ENCODE peak calls at places on chromosome 7, in nine cellular contexts. Q, S, J, A, U, X, E, W and I are unnamed samples.

GRCh38 chr7:91164531-91164930 is 99.7 kb upstream of the FZD1 start:
- DNase-seq in Q (no peak), S (no peak), J (no peak), A (peak; percentile 2), U (no peak), X (no peak), E (no peak), W (no peak), I (no peak)

GRCh38 chr7:12244129-12244528 is 33.0 kb downstream of the TMEM106B start:
- DNase-seq in Q (peak; percentile 23), S (peak; percentile 31), J (no peak), A (peak; percentile 9), U (peak; percentile 16), X (peak; percentile 10), E (no peak), W (no peak), I (no peak)

GRCh38 chr7:26090927-26091519 is 61.0 kb upstream of the NFE2L3 start:
- DNase-seq in Q (peak; percentile 59), S (peak; percentile 82), J (no peak), A (peak; percentile 84), U (no peak), X (peak; percentile 45), E (no peak), W (no peak), I (no peak)

GRCh38 chr7:104230606-104231005 is 22.8 kb upstream of the ORC5 start:
- DNase-seq in Q (no peak), S (peak; percentile 67), J (no peak), A (peak; percentile 63), U (no peak), X (no peak), E (no peak), W (no peak), I (no peak)

GRCh38 chr7:44849277-44850210 is 1.7 kb upstream of the H2AZ2 start:
- DNase-seq in Q (no peak), S (peak; percentile 58), J (no peak), A (no peak), U (no peak), X (no peak), E (no peak), W (no peak), I (no peak)

GRCh38 chr7:127035203-127035849 is 217.4 kb downstream of the GRM8 start:
- DNase-seq in Q (no peak), S (no peak), J (no peak), A (no peak), U (no peak), X (no peak), E (no peak), W (no peak), I (no peak)

GRCh38 chr7:35878356-35878755 is 77.5 kb downstream of the SEPTIN7 start:
- DNase-seq in Q (no peak), S (no peak), J (no peak), A (peak; percentile 9), U (no peak), X (no peak), E (no peak), W (no peak), I (no peak)

GRCh38 chr7:131557521-131558385 is 1.3 kb upstream of the PODXL start:
- DNase-seq in Q (no peak), S (no peak), J (no peak), A (no peak), U (no peak), X (no peak), E (peak; percentile 58), W (peak; percentile 65), I (no peak)

GRCh38 chr7:128867842-128868623 is 5.4 kb downstream of the ATP6V1F start:
- DNase-seq in Q (no peak), S (peak; percentile 14), J (no peak), A (no peak), U (no peak), X (no peak), E (no peak), W (no peak), I (no peak)

GRCh38 chr7:74476546-74477095 is 22.9 kb downstream of the GTF2IRD1 start:
- DNase-seq in Q (no peak), S (no peak), J (no peak), A (no peak), U (no peak), X (no peak), E (no peak), W (no peak), I (no peak)

GRCh38 chr7:121752706-121753105 is 120.3 kb upstream of the PTPRZ1 start:
- DNase-seq in Q (peak; percentile 2), S (peak; percentile 29), J (no peak), A (peak; percentile 25), U (no peak), X (no peak), E (no peak), W (no peak), I (no peak)

GRCh38 chr7:6284461-6285360 is 12.3 kb upstream of the CYTH3 start:
- DNase-seq in Q (peak; percentile 77), S (no peak), J (no peak), A (no peak), U (peak; percentile 81), X (peak; percentile 40), E (no peak), W (peak; percentile 62), I (peak; percentile 76)

GRCh38 chr7:18590744-18591340 is 95.3 kb downstream of the HDAC9 start:
- DNase-seq in Q (peak; percentile 27), S (peak; percentile 83), J (no peak), A (peak; percentile 82), U (no peak), X (peak; percentile 11), E (no peak), W (no peak), I (no peak)

GRCh38 chr7:7292608-7293007 is 110.3 kb downstream of the C1GALT1 start:
- DNase-seq in Q (no peak), S (no peak), J (no peak), A (no peak), U (no peak), X (no peak), E (no peak), W (no peak), I (no peak)

GRCh38 chr7:38292442-38292841 is 19.0 kb upstream of the TARP start:
- DNase-seq in Q (no peak), S (no peak), J (no peak), A (no peak), U (no peak), X (no peak), E (no peak), W (no peak), I (no peak)

GRCh38 chr7:20991544-20991943 is 204.9 kb upstream of the SP8 start:
- DNase-seq in Q (no peak), S (no peak), J (no peak), A (no peak), U (no peak), X (no peak), E (no peak), W (no peak), I (no peak)
- TF ChIP-seq CTCF in Q (peak; percentile 37), S (no peak), J (no peak), A (no peak), U (peak; percentile 50), X (no peak), E (no peak), W (no peak), I (peak; percentile 73)

GRCh38 chr7:47490501-47491265 is 91.2 kb downstream of the TNS3 start:
- DNase-seq in Q (no peak), S (no peak), J (no peak), A (no peak), U (no peak), X (no peak), E (no peak), W (no peak), I (peak; percentile 29)

GRCh38 chr7:47488969-47489342 is 93.0 kb downstream of the TNS3 start:
- DNase-seq in Q (no peak), S (no peak), J (no peak), A (no peak), U (no peak), X (no peak), E (no peak), W (no peak), I (no peak)

GRCh38 chr7:47485640-47486435 is 96.1 kb downstream of the TNS3 start:
- DNase-seq in Q (no peak), S (no peak), J (no peak), A (peak; percentile 26), U (peak; percentile 72), X (no peak), E (no peak), W (no peak), I (no peak)

GRCh38 chr7:47489624-47490023 is 92.3 kb downstream of the TNS3 start:
- DNase-seq in Q (no peak), S (no peak), J (no peak), A (no peak), U (no peak), X (no peak), E (no peak), W (no peak), I (peak; percentile 35)

GRCh38 chr7:47488205-47488968 is 93.5 kb downstream of the TNS3 start:
- DNase-seq in Q (no peak), S (no peak), J (no peak), A (peak; percentile 32), U (no peak), X (no peak), E (no peak), W (no peak), I (peak; percentile 16)
- H3K4me1 ChIP-seq in Q (peaks cover 15% of the 10 kb centered on the region), S (peaks cover 26% of the 10 kb centered on the region), J (no peaks in the 10 kb centered on the region), A (peaks cover 11% of the 10 kb centered on the region), U (peaks cover 32% of the 10 kb centered on the region), X (peaks cover 94% of the 10 kb centered on the region), E (peaks cover 53% of the 10 kb centered on the region), W (no peaks in the 10 kb centered on the region), I (no peaks in the 10 kb centered on the region)

DNA sequence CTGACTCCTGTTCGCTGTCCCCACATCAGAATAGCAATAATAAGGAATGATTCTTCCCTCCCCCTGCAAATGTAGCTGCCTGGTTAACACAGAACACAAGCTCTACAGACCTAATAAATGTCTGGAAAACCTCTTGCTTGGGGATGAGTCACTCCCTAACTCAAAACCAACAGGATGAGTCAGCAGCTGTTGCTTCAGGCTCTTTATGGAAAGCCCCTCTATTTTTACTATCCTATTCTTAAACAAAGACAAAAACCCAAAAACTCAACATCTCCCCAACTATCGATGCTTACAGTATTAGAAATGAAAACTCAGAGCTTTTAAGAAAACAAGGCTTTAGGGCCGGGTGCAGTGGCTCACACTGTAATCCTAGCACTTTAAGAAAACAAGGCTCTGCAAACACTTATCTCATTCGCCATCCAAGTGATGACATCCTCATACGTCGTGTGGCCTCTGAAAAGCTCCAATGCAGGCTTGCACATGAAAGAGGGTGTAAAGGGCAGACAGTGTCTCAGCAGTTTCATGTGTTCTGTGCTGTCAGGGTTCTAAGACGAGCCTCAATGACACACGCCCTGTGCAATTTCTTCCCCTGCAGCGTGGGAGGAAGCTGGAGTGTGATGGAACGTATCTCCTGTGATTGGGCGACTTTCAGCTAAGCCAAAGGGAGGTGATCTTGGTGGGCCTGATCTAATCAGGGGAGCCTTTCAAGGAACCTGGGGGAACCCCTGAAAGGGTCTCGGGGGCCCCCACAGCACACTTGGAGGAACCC is 70.1 kb downstream of the AMZ1 start:
- DNase-seq in Q (peak; percentile 88), S (peak; percentile 96), J (peak; percentile 30), A (peak; percentile 99), U (peak; percentile 60), X (peak; percentile 72), E (no peak), W (peak; percentile 74), I (no peak)
- H3K4me3 ChIP-seq in Q (peak overlapping the region; percentile 45), S (no peak overlapping the region), J (no peak overlapping the region), A (peak overlapping the region; percentile 32), U (peak overlapping the region; percentile 37), X (peak overlapping the region; percentile 16), E (peak overlapping the region; percentile 14), W (peak overlapping the region; percentile 4), I (no peak overlapping the region)

DNA sequence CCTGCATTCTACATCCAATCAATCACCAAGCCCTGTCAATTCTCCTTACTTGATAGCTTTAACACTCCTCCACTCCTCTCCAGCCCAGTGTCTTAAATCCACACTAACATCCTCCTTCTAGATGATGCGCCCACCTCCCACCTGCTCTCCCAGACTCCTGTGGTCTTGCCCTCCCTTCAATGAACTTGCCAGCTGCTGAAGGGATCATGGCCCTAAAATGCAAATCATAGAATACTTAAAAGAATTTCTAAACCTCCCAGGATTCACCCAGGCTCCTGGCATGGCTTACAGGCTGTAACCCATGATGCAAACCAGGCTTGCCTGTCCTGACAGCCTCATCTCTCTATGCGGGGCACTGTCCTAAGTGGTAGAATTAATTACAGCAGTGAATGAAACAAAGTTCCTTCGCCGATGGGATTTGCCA is 43.6 kb downstream of the SYPL1 start:
- DNase-seq in Q (no peak), S (no peak), J (no peak), A (no peak), U (no peak), X (no peak), E (no peak), W (no peak), I (no peak)
- TF ChIP-seq CTCF in Q (no peak), S (no peak), J (no peak), A (no peak), U (no peak), X (no peak), E (no peak), W (no peak), I (no peak)